ENCODE peak calls at places on chromosomes 7 and 10, in nine cellular contexts. One of them, this sample, is unnamed.

GRCh38 chr7:112286294-112287086 is 80.0 kb downstream of the ZNF277 start:
- DNase-seq in cardiac muscle cell: peak
- DNase-seq in OCI-M1: no peak
- DNase-seq in left lobe of liver: no peak
- DNase-seq in left ventricle myocardium superior: no peak
- DNase-seq in T-cell: no peak
- DNase-seq in HCT116: no peak
- DNase-seq in astrocyte of the spinal cord: no peak
- DNase-seq in H9: no peak
- DNase-seq in this sample: no peak

GRCh38 chr7:2444476-2444875 is 31.7 kb downstream of the GRIFIN start:
- DNase-seq in HCT116: no peak
- DNase-seq in cardiac muscle cell: peak
- DNase-seq in left ventricle myocardium superior: peak
- DNase-seq in T-cell: no peak
- DNase-seq in astrocyte of the spinal cord: peak
- DNase-seq in H9: no peak
- DNase-seq in left lobe of liver: no peak
- DNase-seq in OCI-M1: no peak
- DNase-seq in this sample: no peak

GRCh38 chr10:89476150-89476549 is 59.2 kb downstream of the SLC16A12 start:
- DNase-seq in T-cell: no peak
- DNase-seq in cardiac muscle cell: no peak
- DNase-seq in H9: no peak
- DNase-seq in astrocyte of the spinal cord: peak
- DNase-seq in HCT116: no peak
- DNase-seq in left lobe of liver: no peak
- DNase-seq in OCI-M1: no peak
- DNase-seq in left ventricle myocardium superior: no peak
- DNase-seq in this sample: no peak

GRCh38 chr10:16440396-16441105 is 3.7 kb downstream of the PTER start:
- DNase-seq in astrocyte of the spinal cord: no peak
- DNase-seq in OCI-M1: no peak
- DNase-seq in HCT116: no peak
- DNase-seq in left lobe of liver: peak
- DNase-seq in left ventricle myocardium superior: no peak
- DNase-seq in cardiac muscle cell: peak
- DNase-seq in T-cell: no peak
- DNase-seq in H9: no peak
- DNase-seq in this sample: no peak

GRCh38 chr10:132299381-132300336 is 8.1 kb downstream of the STK32C start:
- DNase-seq in T-cell: no peak
- DNase-seq in cardiac muscle cell: no peak
- DNase-seq in H9: peak
- DNase-seq in HCT116: no peak
- DNase-seq in left ventricle myocardium superior: no peak
- DNase-seq in OCI-M1: no peak
- DNase-seq in astrocyte of the spinal cord: no peak
- DNase-seq in left lobe of liver: no peak
- DNase-seq in this sample: no peak

GRCh38 chr7:1691096-1691495 is 21.0 kb downstream of the ELFN1 start:
- DNase-seq in left ventricle myocardium superior: no peak
- DNase-seq in OCI-M1: no peak
- DNase-seq in left lobe of liver: peak
- DNase-seq in T-cell: no peak
- DNase-seq in astrocyte of the spinal cord: no peak
- DNase-seq in H9: peak
- DNase-seq in cardiac muscle cell: no peak
- DNase-seq in HCT116: no peak
- DNase-seq in this sample: no peak

GRCh38 chr7:127347567-127348246 is 44.8 kb downstream of the ZNF800 start:
- DNase-seq in left ventricle myocardium superior: peak
- DNase-seq in astrocyte of the spinal cord: peak
- DNase-seq in T-cell: peak
- DNase-seq in left lobe of liver: peak
- DNase-seq in H9: peak
- DNase-seq in HCT116: no peak
- DNase-seq in OCI-M1: peak
- DNase-seq in cardiac muscle cell: peak
- DNase-seq in this sample: peak

GRCh38 chr7:1151653-1152425 is 8.2 kb downstream of the ZFAND2A start:
- DNase-seq in OCI-M1: no peak
- DNase-seq in left lobe of liver: no peak
- DNase-seq in left ventricle myocardium superior: no peak
- DNase-seq in T-cell: no peak
- DNase-seq in astrocyte of the spinal cord: no peak
- DNase-seq in HCT116: no peak
- DNase-seq in H9: no peak
- DNase-seq in cardiac muscle cell: no peak
- DNase-seq in this sample: no peak

GRCh38 chr10:89206402-89207180 is 526 bp downstream of the CH25H start:
- DNase-seq in T-cell: peak
- DNase-seq in left lobe of liver: peak
- DNase-seq in HCT116: no peak
- DNase-seq in astrocyte of the spinal cord: no peak
- DNase-seq in H9: peak
- DNase-seq in OCI-M1: no peak
- DNase-seq in cardiac muscle cell: peak
- DNase-seq in left ventricle myocardium superior: peak
- DNase-seq in this sample: peak

GRCh38 chr10:3231951-3232730 is 59.6 kb upstream of the PITRM1 start:
- DNase-seq in T-cell: no peak
- DNase-seq in cardiac muscle cell: peak
- DNase-seq in H9: no peak
- DNase-seq in astrocyte of the spinal cord: peak
- DNase-seq in HCT116: no peak
- DNase-seq in left ventricle myocardium superior: no peak
- DNase-seq in OCI-M1: no peak
- DNase-seq in left lobe of liver: no peak
- DNase-seq in this sample: no peak

GRCh38 chr10:15368456-15368855 is 2.6 kb downstream of the FAM171A1 start:
- DNase-seq in T-cell: no peak
- DNase-seq in cardiac muscle cell: no peak
- DNase-seq in astrocyte of the spinal cord: no peak
- DNase-seq in left ventricle myocardium superior: no peak
- DNase-seq in HCT116: no peak
- DNase-seq in left lobe of liver: no peak
- DNase-seq in H9: no peak
- DNase-seq in OCI-M1: no peak
- DNase-seq in this sample: no peak